ENCODE peak calls at places on chromosomes 1 and 21, in nine cellular contexts. One of them, this sample, is unnamed.

GRCh38 chr1:114468047-114468446 is 43.0 kb downstream of the TRIM33 start:
- DNase-seq in nephron progenitor cell: no peak
- DNase-seq in IMR-90: no peak
- DNase-seq in activated B cell treated with CpG ODN at 0.5 μM for 24 hours: no peak
- DNase-seq in endodermal cell: no peak
- DNase-seq in body of pancreas: no peak
- DNase-seq in uterus: no peak
- DNase-seq in progenitor cell of endocrine pancreas: no peak
- DNase-seq in AG04450: no peak
- DNase-seq in this sample: no peak

GRCh38 chr1:54609301-54609921 is 13.9 kb downstream of the FAM151A start:
- DNase-seq in nephron progenitor cell: no peak
- DNase-seq in AG04450: no peak
- DNase-seq in progenitor cell of endocrine pancreas: no peak
- DNase-seq in activated B cell treated with CpG ODN at 0.5 μM for 24 hours: no peak
- DNase-seq in body of pancreas: no peak
- DNase-seq in endodermal cell: no peak
- DNase-seq in IMR-90: no peak
- DNase-seq in uterus: no peak
- DNase-seq in this sample: no peak

GRCh38 chr1:101739826-101740330 is 256.8 kb downstream of the OLFM3 start:
- DNase-seq in AG04450: no peak
- DNase-seq in IMR-90: no peak
- DNase-seq in endodermal cell: no peak
- DNase-seq in activated B cell treated with CpG ODN at 0.5 μM for 24 hours: no peak
- DNase-seq in uterus: no peak
- DNase-seq in nephron progenitor cell: no peak
- DNase-seq in progenitor cell of endocrine pancreas: no peak
- DNase-seq in body of pancreas: no peak
- DNase-seq in this sample: no peak

GRCh38 chr1:199742547-199742946 is 285.0 kb upstream of the NR5A2 start:
- DNase-seq in AG04450: peak; percentile 72
- DNase-seq in uterus: no peak
- DNase-seq in activated B cell treated with CpG ODN at 0.5 μM for 24 hours: no peak
- DNase-seq in progenitor cell of endocrine pancreas: no peak
- DNase-seq in body of pancreas: no peak
- DNase-seq in endodermal cell: no peak
- DNase-seq in nephron progenitor cell: no peak
- DNase-seq in IMR-90: peak; percentile 98
- DNase-seq in this sample: no peak

GRCh38 chr21:44681861-44682579 is at the start of gene KRTAP12-1:
- DNase-seq in IMR-90: no peak
- DNase-seq in AG04450: no peak
- DNase-seq in nephron progenitor cell: no peak
- DNase-seq in progenitor cell of endocrine pancreas: no peak
- DNase-seq in body of pancreas: no peak
- DNase-seq in uterus: no peak
- DNase-seq in endodermal cell: no peak
- DNase-seq in activated B cell treated with CpG ODN at 0.5 μM for 24 hours: no peak
- DNase-seq in this sample: no peak

GRCh38 chr21:25562660-25563059 is 44.6 kb downstream of the MRPL39 start:
- DNase-seq in body of pancreas: no peak
- DNase-seq in uterus: no peak
- DNase-seq in endodermal cell: no peak
- DNase-seq in progenitor cell of endocrine pancreas: no peak
- DNase-seq in IMR-90: no peak
- DNase-seq in AG04450: no peak
- DNase-seq in nephron progenitor cell: no peak
- DNase-seq in activated B cell treated with CpG ODN at 0.5 μM for 24 hours: no peak
- DNase-seq in this sample: no peak

GRCh38 chr1:27031235-27032118 is 18.8 kb upstream of the TENT5B start:
- DNase-seq in IMR-90: peak; percentile 67
- DNase-seq in activated B cell treated with CpG ODN at 0.5 μM for 24 hours: no peak
- DNase-seq in progenitor cell of endocrine pancreas: no peak
- DNase-seq in AG04450: peak; percentile 34
- DNase-seq in endodermal cell: peak; percentile 91
- DNase-seq in body of pancreas: peak; percentile 84
- DNase-seq in nephron progenitor cell: peak; percentile 72
- DNase-seq in uterus: peak; percentile 77
- DNase-seq in this sample: no peak

GRCh38 chr1:25137521-25138395 is 94.5 kb downstream of the SYF2 start:
- DNase-seq in endodermal cell: no peak
- DNase-seq in body of pancreas: no peak
- DNase-seq in progenitor cell of endocrine pancreas: no peak
- DNase-seq in uterus: no peak
- DNase-seq in AG04450: no peak
- DNase-seq in nephron progenitor cell: no peak
- DNase-seq in IMR-90: no peak
- DNase-seq in activated B cell treated with CpG ODN at 0.5 μM for 24 hours: no peak
- DNase-seq in this sample: no peak

GRCh38 chr1:4655674-4656532 is 1.5 kb downstream of the AJAP1 start:
- DNase-seq in nephron progenitor cell: peak; percentile 79
- DNase-seq in endodermal cell: peak; percentile 93
- DNase-seq in AG04450: no peak
- DNase-seq in IMR-90: no peak
- DNase-seq in activated B cell treated with CpG ODN at 0.5 μM for 24 hours: no peak
- DNase-seq in body of pancreas: peak; percentile 45
- DNase-seq in uterus: peak; percentile 47
- DNase-seq in progenitor cell of endocrine pancreas: peak; percentile 50
- DNase-seq in this sample: no peak

GRCh38 chr1:180680558-180681144 is 48.8 kb downstream of the XPR1 start:
- DNase-seq in IMR-90: peak; percentile 82
- DNase-seq in body of pancreas: no peak
- DNase-seq in AG04450: peak; percentile 39
- DNase-seq in uterus: no peak
- DNase-seq in nephron progenitor cell: no peak
- DNase-seq in activated B cell treated with CpG ODN at 0.5 μM for 24 hours: no peak
- DNase-seq in progenitor cell of endocrine pancreas: no peak
- DNase-seq in endodermal cell: no peak
- DNase-seq in this sample: no peak

GRCh38 chr1:17621691-17622090 is 82.2 kb downstream of the ARHGEF10L start:
- DNase-seq in progenitor cell of endocrine pancreas: no peak
- DNase-seq in activated B cell treated with CpG ODN at 0.5 μM for 24 hours: no peak
- DNase-seq in IMR-90: no peak
- DNase-seq in uterus: no peak
- DNase-seq in endodermal cell: no peak
- DNase-seq in nephron progenitor cell: no peak
- DNase-seq in AG04450: no peak
- DNase-seq in body of pancreas: no peak
- DNase-seq in this sample: no peak

GRCh38 chr1:37811027-37811655 is 3.1 kb upstream of the YRDC start:
- DNase-seq in body of pancreas: peak; percentile 72
- DNase-seq in activated B cell treated with CpG ODN at 0.5 μM for 24 hours: peak; percentile 46
- DNase-seq in nephron progenitor cell: peak; percentile 77
- DNase-seq in progenitor cell of endocrine pancreas: peak; percentile 50
- DNase-seq in IMR-90: peak; percentile 76
- DNase-seq in endodermal cell: peak; percentile 87
- DNase-seq in AG04450: no peak
- DNase-seq in uterus: peak; percentile 50
- DNase-seq in this sample: peak; percentile 51

GRCh38 chr21:37458669-37459276 is 92.2 kb downstream of the DYRK1A start:
- DNase-seq in uterus: no peak
- DNase-seq in activated B cell treated with CpG ODN at 0.5 μM for 24 hours: no peak
- DNase-seq in nephron progenitor cell: no peak
- DNase-seq in endodermal cell: no peak
- DNase-seq in IMR-90: no peak
- DNase-seq in body of pancreas: no peak
- DNase-seq in progenitor cell of endocrine pancreas: no peak
- DNase-seq in AG04450: no peak
- DNase-seq in this sample: no peak

GRCh38 chr1:11790880-11791715 is 14.7 kb downstream of the MTHFR start:
- DNase-seq in activated B cell treated with CpG ODN at 0.5 μM for 24 hours: no peak
- DNase-seq in IMR-90: peak; percentile 95
- DNase-seq in AG04450: peak; percentile 56
- DNase-seq in nephron progenitor cell: no peak
- DNase-seq in body of pancreas: peak; percentile 80
- DNase-seq in endodermal cell: no peak
- DNase-seq in progenitor cell of endocrine pancreas: no peak
- DNase-seq in uterus: peak; percentile 93
- DNase-seq in this sample: no peak

GRCh38 chr21:38651570-38651969 is 153.3 kb upstream of the ERG start:
- DNase-seq in activated B cell treated with CpG ODN at 0.5 μM for 24 hours: no peak
- DNase-seq in AG04450: no peak
- DNase-seq in progenitor cell of endocrine pancreas: no peak
- DNase-seq in endodermal cell: no peak
- DNase-seq in IMR-90: no peak
- DNase-seq in nephron progenitor cell: no peak
- DNase-seq in body of pancreas: no peak
- DNase-seq in uterus: no peak
- DNase-seq in this sample: no peak

GRCh38 chr1:56453016-56453721 is 126.2 kb downstream of the PLPP3 start:
- DNase-seq in activated B cell treated with CpG ODN at 0.5 μM for 24 hours: no peak
- DNase-seq in body of pancreas: no peak
- DNase-seq in nephron progenitor cell: no peak
- DNase-seq in progenitor cell of endocrine pancreas: no peak
- DNase-seq in endodermal cell: peak; percentile 72
- DNase-seq in AG04450: no peak
- DNase-seq in uterus: peak; percentile 52
- DNase-seq in IMR-90: no peak
- DNase-seq in this sample: no peak

GRCh38 chr1:157086299-157086698 is 13.3 kb downstream of the ETV3L start:
- DNase-seq in progenitor cell of endocrine pancreas: no peak
- DNase-seq in endodermal cell: no peak
- DNase-seq in uterus: no peak
- DNase-seq in activated B cell treated with CpG ODN at 0.5 μM for 24 hours: no peak
- DNase-seq in IMR-90: no peak
- DNase-seq in AG04450: no peak
- DNase-seq in body of pancreas: no peak
- DNase-seq in nephron progenitor cell: no peak
- DNase-seq in this sample: no peak

GRCh38 chr21:45836694-45837670 is 144.6 kb upstream of the COL6A1 start:
- DNase-seq in endodermal cell: peak; percentile 33
- DNase-seq in activated B cell treated with CpG ODN at 0.5 μM for 24 hours: no peak
- DNase-seq in progenitor cell of endocrine pancreas: no peak
- DNase-seq in AG04450: no peak
- DNase-seq in body of pancreas: no peak
- DNase-seq in uterus: no peak
- DNase-seq in IMR-90: no peak
- DNase-seq in nephron progenitor cell: no peak
- DNase-seq in this sample: no peak

GRCh38 chr1:205518616-205519540 is 14.4 kb downstream of the CDK18 start:
- DNase-seq in endodermal cell: no peak
- DNase-seq in progenitor cell of endocrine pancreas: no peak
- DNase-seq in body of pancreas: no peak
- DNase-seq in IMR-90: no peak
- DNase-seq in uterus: no peak
- DNase-seq in nephron progenitor cell: no peak
- DNase-seq in activated B cell treated with CpG ODN at 0.5 μM for 24 hours: no peak
- DNase-seq in AG04450: no peak
- DNase-seq in this sample: no peak

DNA sequence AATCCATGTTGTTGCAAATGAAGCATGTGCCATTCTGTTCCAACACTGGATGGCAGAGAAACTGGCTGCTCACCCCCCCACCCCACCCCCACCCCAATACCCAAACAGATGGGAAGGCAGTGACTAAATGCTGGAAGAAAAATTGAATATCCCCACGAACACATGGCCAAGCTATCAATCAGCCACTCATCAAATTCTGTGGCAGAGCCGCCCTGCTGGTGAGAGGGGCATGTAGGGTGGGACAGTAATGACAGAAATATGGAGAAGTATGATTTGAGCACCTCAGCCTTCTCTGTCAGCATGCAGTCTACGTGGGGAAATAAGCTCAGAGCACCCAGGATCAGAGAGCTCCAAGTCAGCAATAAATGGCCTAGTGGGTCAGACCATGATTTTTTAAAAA is 34.1 kb downstream of the OPTC start:
- DNase-seq in endodermal cell: peak; percentile 44
- DNase-seq in progenitor cell of endocrine pancreas: no peak
- DNase-seq in AG04450: no peak
- DNase-seq in nephron progenitor cell: no peak
- DNase-seq in uterus: no peak
- DNase-seq in body of pancreas: no peak
- DNase-seq in activated B cell treated with CpG ODN at 0.5 μM for 24 hours: no peak
- DNase-seq in IMR-90: no peak
- DNase-seq in this sample: no peak
- TF ChIP-seq CTCF in endodermal cell: peak; percentile 49
- TF ChIP-seq CTCF in progenitor cell of endocrine pancreas: no peak
- TF ChIP-seq CTCF in AG04450: no peak
- TF ChIP-seq CTCF in nephron progenitor cell: no peak
- TF ChIP-seq CTCF in uterus: no peak
- TF ChIP-seq CTCF in body of pancreas: no peak
- TF ChIP-seq CTCF in activated B cell treated with CpG ODN at 0.5 μM for 24 hours: no peak
- TF ChIP-seq CTCF in IMR-90: no peak
- TF ChIP-seq CTCF in this sample: no peak

DNA sequence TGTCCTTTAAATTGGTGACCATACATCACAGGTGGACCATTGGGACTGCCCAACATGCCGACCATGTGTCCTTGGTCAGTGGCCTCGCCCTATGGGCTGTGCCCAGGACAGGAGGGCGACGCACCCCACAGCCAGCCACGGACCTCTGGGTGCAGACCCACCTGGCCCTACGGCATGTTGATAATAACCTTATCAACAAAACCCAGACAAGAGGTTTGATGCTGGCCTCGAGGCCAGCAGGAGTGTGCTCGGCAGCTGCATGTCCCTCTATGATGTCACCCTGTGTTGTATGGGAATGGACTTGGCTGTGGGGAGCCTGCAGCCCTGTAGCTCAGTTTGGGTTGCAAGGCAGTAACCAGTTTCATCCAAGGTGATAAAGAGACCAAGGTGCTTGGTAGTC is 32.1 kb downstream of the SLC37A1 start:
- DNase-seq in body of pancreas: no peak
- DNase-seq in uterus: no peak
- DNase-seq in AG04450: no peak
- DNase-seq in activated B cell treated with CpG ODN at 0.5 μM for 24 hours: no peak
- DNase-seq in IMR-90: no peak
- DNase-seq in progenitor cell of endocrine pancreas: no peak
- DNase-seq in nephron progenitor cell: no peak
- DNase-seq in endodermal cell: no peak
- DNase-seq in this sample: no peak
- TF ChIP-seq CTCF in body of pancreas: no peak
- TF ChIP-seq CTCF in uterus: no peak
- TF ChIP-seq CTCF in AG04450: no peak
- TF ChIP-seq CTCF in activated B cell treated with CpG ODN at 0.5 μM for 24 hours: no peak
- TF ChIP-seq CTCF in IMR-90: no peak
- TF ChIP-seq CTCF in progenitor cell of endocrine pancreas: no peak
- TF ChIP-seq CTCF in nephron progenitor cell: no peak
- TF ChIP-seq CTCF in endodermal cell: no peak
- TF ChIP-seq CTCF in this sample: no peak

DNA sequence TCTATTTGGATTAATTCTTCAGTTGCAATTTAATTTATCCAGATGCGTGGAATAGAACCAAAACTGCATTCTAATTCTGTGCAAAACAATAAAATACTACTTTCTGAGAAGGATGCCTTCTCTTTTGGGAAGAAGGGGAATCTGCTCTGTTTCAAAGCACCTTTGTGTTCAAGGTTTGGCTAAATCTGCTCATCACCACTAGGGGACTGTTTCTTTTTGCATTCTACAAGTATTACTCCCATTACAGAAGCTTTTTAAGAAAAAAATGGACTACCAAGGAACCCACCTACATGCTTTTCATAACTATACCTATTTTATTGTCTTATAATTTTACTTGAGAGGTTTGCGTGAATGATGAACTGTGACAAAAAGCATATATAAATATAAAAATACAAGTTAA is 18.2 kb downstream of the MRPS6 start:
- DNase-seq in progenitor cell of endocrine pancreas: no peak
- DNase-seq in AG04450: no peak
- DNase-seq in activated B cell treated with CpG ODN at 0.5 μM for 24 hours: no peak
- DNase-seq in IMR-90: no peak
- DNase-seq in uterus: no peak
- DNase-seq in body of pancreas: no peak
- DNase-seq in nephron progenitor cell: no peak
- DNase-seq in endodermal cell: no peak
- DNase-seq in this sample: no peak
- TF ChIP-seq CTCF in progenitor cell of endocrine pancreas: peak; percentile 53
- TF ChIP-seq CTCF in AG04450: peak; percentile 55
- TF ChIP-seq CTCF in activated B cell treated with CpG ODN at 0.5 μM for 24 hours: no peak
- TF ChIP-seq CTCF in IMR-90: no peak
- TF ChIP-seq CTCF in uterus: peak; percentile 28
- TF ChIP-seq CTCF in body of pancreas: no peak
- TF ChIP-seq CTCF in nephron progenitor cell: peak; percentile 40
- TF ChIP-seq CTCF in endodermal cell: peak; percentile 73
- TF ChIP-seq CTCF in this sample: peak; percentile 45

GRCh38 chr1:57835620-57836019 is 411.8 kb upstream of the DAB1 start:
- DNase-seq in AG04450: no peak
- DNase-seq in endodermal cell: peak; percentile 68
- DNase-seq in IMR-90: no peak
- DNase-seq in body of pancreas: no peak
- DNase-seq in nephron progenitor cell: no peak
- DNase-seq in activated B cell treated with CpG ODN at 0.5 μM for 24 hours: no peak
- DNase-seq in progenitor cell of endocrine pancreas: no peak
- DNase-seq in uterus: no peak
- DNase-seq in this sample: no peak
- TF ChIP-seq CTCF in AG04450: no peak
- TF ChIP-seq CTCF in endodermal cell: peak; percentile 66
- TF ChIP-seq CTCF in IMR-90: no peak
- TF ChIP-seq CTCF in body of pancreas: no peak
- TF ChIP-seq CTCF in nephron progenitor cell: no peak
- TF ChIP-seq CTCF in activated B cell treated with CpG ODN at 0.5 μM for 24 hours: no peak
- TF ChIP-seq CTCF in progenitor cell of endocrine pancreas: no peak
- TF ChIP-seq CTCF in uterus: no peak
- TF ChIP-seq CTCF in this sample: no peak

This sample was measured in natural killer cell.